ENCODE peak calls at places on chromosomes 4 and X, in nine cellular contexts. One of them, this sample, is unnamed. For H3K9me3, the result is how much of the 10 kb centered on the place peaks cover.

GRCh38 chr4:20639346-20639745 is 60.9 kb upstream of the PACRGL start:
- DNase-seq in fibroblast of lung: no peak
- DNase-seq in CD8-positive, alpha-beta memory T cell: no peak
- DNase-seq in lower lobe of right lung: no peak
- DNase-seq in trophoblast cell: no peak
- DNase-seq in left ventricle myocardium inferior: no peak
- DNase-seq in Peyer's patch: no peak
- DNase-seq in OCI-LY7: no peak
- DNase-seq in colonic mucosa: no peak
- DNase-seq in this sample: no peak

GRCh38 chr4:67542076-67542475 is 3.2 kb downstream of the CENPC start:
- DNase-seq in fibroblast of lung: no peak
- DNase-seq in CD8-positive, alpha-beta memory T cell: no peak
- DNase-seq in lower lobe of right lung: no peak
- DNase-seq in trophoblast cell: no peak
- DNase-seq in left ventricle myocardium inferior: no peak
- DNase-seq in Peyer's patch: no peak
- DNase-seq in OCI-LY7: no peak
- DNase-seq in colonic mucosa: no peak
- DNase-seq in this sample: no peak

GRCh38 chr4:118743867-118744266 is 58.7 kb downstream of the METTL14 start:
- DNase-seq in fibroblast of lung: peak
- DNase-seq in CD8-positive, alpha-beta memory T cell: no peak
- DNase-seq in lower lobe of right lung: no peak
- DNase-seq in trophoblast cell: no peak
- DNase-seq in left ventricle myocardium inferior: no peak
- DNase-seq in Peyer's patch: no peak
- DNase-seq in OCI-LY7: no peak
- DNase-seq in colonic mucosa: no peak
- DNase-seq in this sample: no peak

GRCh38 chrX:75596178-75596577 is 73.3 kb upstream of the ZDHHC15 start:
- DNase-seq in fibroblast of lung: peak
- DNase-seq in CD8-positive, alpha-beta memory T cell: no peak
- DNase-seq in lower lobe of right lung: no peak
- DNase-seq in trophoblast cell: peak
- DNase-seq in left ventricle myocardium inferior: no peak
- DNase-seq in Peyer's patch: no peak
- DNase-seq in OCI-LY7: no peak
- DNase-seq in colonic mucosa: no peak
- DNase-seq in this sample: no peak

GRCh38 chr4:186132577-186133277 is 28.2 kb downstream of the FAM149A start:
- DNase-seq in fibroblast of lung: peak
- DNase-seq in CD8-positive, alpha-beta memory T cell: no peak
- DNase-seq in lower lobe of right lung: no peak
- DNase-seq in trophoblast cell: peak
- DNase-seq in left ventricle myocardium inferior: no peak
- DNase-seq in Peyer's patch: no peak
- DNase-seq in OCI-LY7: peak
- DNase-seq in colonic mucosa: no peak
- DNase-seq in this sample: no peak

GRCh38 chr4:77893451-77893850 is 30.8 kb downstream of the MRPL1 start:
- DNase-seq in fibroblast of lung: no peak
- DNase-seq in CD8-positive, alpha-beta memory T cell: no peak
- DNase-seq in lower lobe of right lung: no peak
- DNase-seq in trophoblast cell: no peak
- DNase-seq in left ventricle myocardium inferior: no peak
- DNase-seq in Peyer's patch: no peak
- DNase-seq in OCI-LY7: peak
- DNase-seq in colonic mucosa: no peak
- DNase-seq in this sample: no peak

GRCh38 chr4:163913571-163913970 is 419.1 kb downstream of the TMA16 start:
- DNase-seq in fibroblast of lung: no peak
- DNase-seq in CD8-positive, alpha-beta memory T cell: no peak
- DNase-seq in lower lobe of right lung: no peak
- DNase-seq in trophoblast cell: no peak
- DNase-seq in left ventricle myocardium inferior: no peak
- DNase-seq in Peyer's patch: no peak
- DNase-seq in OCI-LY7: no peak
- DNase-seq in colonic mucosa: no peak
- DNase-seq in this sample: no peak

GRCh38 chrX:46554942-46555341 is 9.7 kb upstream of the ZNF674 start:
- DNase-seq in fibroblast of lung: no peak
- DNase-seq in CD8-positive, alpha-beta memory T cell: no peak
- DNase-seq in lower lobe of right lung: no peak
- DNase-seq in trophoblast cell: no peak
- DNase-seq in left ventricle myocardium inferior: no peak
- DNase-seq in Peyer's patch: no peak
- DNase-seq in OCI-LY7: no peak
- DNase-seq in colonic mucosa: no peak
- DNase-seq in this sample: no peak

GRCh38 chr4:56958111-56958517 is 19.3 kb downstream of the NOA1 start:
- DNase-seq in fibroblast of lung: peak
- DNase-seq in CD8-positive, alpha-beta memory T cell: no peak
- DNase-seq in lower lobe of right lung: peak
- DNase-seq in trophoblast cell: peak
- DNase-seq in left ventricle myocardium inferior: peak
- DNase-seq in Peyer's patch: peak
- DNase-seq in OCI-LY7: no peak
- DNase-seq in colonic mucosa: peak
- DNase-seq in this sample: no peak

GRCh38 chr4:41613362-41613761 is 75.4 kb downstream of the LIMCH1 start:
- DNase-seq in fibroblast of lung: peak
- DNase-seq in CD8-positive, alpha-beta memory T cell: no peak
- DNase-seq in lower lobe of right lung: no peak
- DNase-seq in trophoblast cell: no peak
- DNase-seq in left ventricle myocardium inferior: no peak
- DNase-seq in Peyer's patch: no peak
- DNase-seq in OCI-LY7: no peak
- DNase-seq in colonic mucosa: peak
- DNase-seq in this sample: no peak

GRCh38 chr4:23290656-23291055 is 597.9 kb downstream of the GBA3 start:
- DNase-seq in fibroblast of lung: peak
- DNase-seq in CD8-positive, alpha-beta memory T cell: no peak
- DNase-seq in lower lobe of right lung: no peak
- DNase-seq in trophoblast cell: no peak
- DNase-seq in left ventricle myocardium inferior: no peak
- DNase-seq in Peyer's patch: no peak
- DNase-seq in OCI-LY7: no peak
- DNase-seq in colonic mucosa: no peak
- DNase-seq in this sample: no peak

GRCh38 chrX:773292-774025 is 142.9 kb downstream of the SHOX start:
- DNase-seq in fibroblast of lung: no peak
- DNase-seq in CD8-positive, alpha-beta memory T cell: no peak
- DNase-seq in lower lobe of right lung: no peak
- DNase-seq in trophoblast cell: no peak
- DNase-seq in left ventricle myocardium inferior: no peak
- DNase-seq in Peyer's patch: no peak
- DNase-seq in OCI-LY7: no peak
- DNase-seq in colonic mucosa: no peak
- DNase-seq in this sample: no peak

GRCh38 chr4:6198768-6199343 is 1.5 kb downstream of the JAKMIP1 start:
- DNase-seq in fibroblast of lung: peak
- DNase-seq in CD8-positive, alpha-beta memory T cell: peak
- DNase-seq in lower lobe of right lung: no peak
- DNase-seq in trophoblast cell: no peak
- DNase-seq in left ventricle myocardium inferior: no peak
- DNase-seq in Peyer's patch: peak
- DNase-seq in OCI-LY7: no peak
- DNase-seq in colonic mucosa: no peak
- DNase-seq in this sample: no peak

GRCh38 chr4:141352775-141353544 is 132.3 kb downstream of the ZNF330 start:
- DNase-seq in fibroblast of lung: peak
- DNase-seq in CD8-positive, alpha-beta memory T cell: no peak
- DNase-seq in lower lobe of right lung: no peak
- DNase-seq in trophoblast cell: no peak
- DNase-seq in left ventricle myocardium inferior: no peak
- DNase-seq in Peyer's patch: no peak
- DNase-seq in OCI-LY7: no peak
- DNase-seq in colonic mucosa: no peak
- DNase-seq in this sample: no peak

GRCh38 chr4:158860856-158861255 is 92.0 kb downstream of the FNIP2 start:
- DNase-seq in fibroblast of lung: no peak
- DNase-seq in CD8-positive, alpha-beta memory T cell: no peak
- DNase-seq in lower lobe of right lung: no peak
- DNase-seq in trophoblast cell: no peak
- DNase-seq in left ventricle myocardium inferior: no peak
- DNase-seq in Peyer's patch: no peak
- DNase-seq in OCI-LY7: no peak
- DNase-seq in colonic mucosa: no peak
- DNase-seq in this sample: no peak

GRCh38 chr4:36414248-36414647 is 132.8 kb downstream of the DTHD1 start:
- DNase-seq in fibroblast of lung: no peak
- DNase-seq in CD8-positive, alpha-beta memory T cell: no peak
- DNase-seq in lower lobe of right lung: no peak
- DNase-seq in trophoblast cell: no peak
- DNase-seq in left ventricle myocardium inferior: no peak
- DNase-seq in Peyer's patch: no peak
- DNase-seq in OCI-LY7: peak
- DNase-seq in colonic mucosa: no peak
- DNase-seq in this sample: no peak

GRCh38 chr4:77052352-77052751 is 23.4 kb downstream of the CCNI start:
- DNase-seq in fibroblast of lung: peak
- DNase-seq in CD8-positive, alpha-beta memory T cell: peak
- DNase-seq in lower lobe of right lung: no peak
- DNase-seq in trophoblast cell: no peak
- DNase-seq in left ventricle myocardium inferior: no peak
- DNase-seq in Peyer's patch: peak
- DNase-seq in OCI-LY7: peak
- DNase-seq in colonic mucosa: peak
- DNase-seq in this sample: peak

GRCh38 chr4:71211748-71212147 is 127.1 kb upstream of the SLC4A4 start:
- DNase-seq in fibroblast of lung: peak
- DNase-seq in CD8-positive, alpha-beta memory T cell: no peak
- DNase-seq in lower lobe of right lung: no peak
- DNase-seq in trophoblast cell: no peak
- DNase-seq in left ventricle myocardium inferior: no peak
- DNase-seq in Peyer's patch: peak
- DNase-seq in OCI-LY7: no peak
- DNase-seq in colonic mucosa: no peak
- DNase-seq in this sample: no peak

GRCh38 chr4:126871810-126872209 is 760.9 kb upstream of the INTU start:
- DNase-seq in fibroblast of lung: no peak
- DNase-seq in CD8-positive, alpha-beta memory T cell: no peak
- DNase-seq in lower lobe of right lung: no peak
- DNase-seq in trophoblast cell: no peak
- DNase-seq in left ventricle myocardium inferior: no peak
- DNase-seq in Peyer's patch: no peak
- DNase-seq in OCI-LY7: no peak
- DNase-seq in colonic mucosa: no peak
- DNase-seq in this sample: no peak

DNA sequence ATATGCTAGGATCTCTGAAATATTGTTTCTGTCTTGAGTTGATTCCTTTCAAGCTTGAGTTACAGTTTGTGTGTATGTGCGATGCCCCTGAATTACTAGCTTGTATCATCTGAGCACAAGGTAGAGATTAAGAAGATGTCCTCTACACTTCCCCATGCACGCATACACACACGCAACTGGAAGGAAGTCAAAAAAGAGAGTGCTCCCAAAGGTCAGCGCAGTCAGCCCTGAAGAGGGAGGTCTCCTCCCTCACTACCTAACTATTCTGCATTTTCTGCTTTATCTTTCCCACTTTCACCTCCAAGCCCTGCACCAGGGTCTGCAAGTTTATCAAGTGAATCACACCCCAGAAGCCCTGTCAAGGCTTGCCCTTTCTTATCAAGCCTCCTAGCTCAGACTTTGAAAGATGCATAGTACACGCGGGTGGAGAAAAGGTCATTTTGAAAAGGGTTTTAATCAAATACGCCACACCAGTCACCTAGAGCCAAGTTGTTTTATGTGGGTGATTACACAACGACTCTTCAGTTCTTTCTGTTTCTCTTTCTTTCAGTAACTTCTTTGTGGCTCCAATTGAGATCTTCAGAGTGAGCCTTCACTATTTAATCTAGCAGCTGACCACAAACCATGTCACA is 127.7 kb downstream of the ASB9 start:
- DNase-seq in fibroblast of lung: peak
- DNase-seq in CD8-positive, alpha-beta memory T cell: no peak
- DNase-seq in lower lobe of right lung: no peak
- DNase-seq in trophoblast cell: no peak
- DNase-seq in left ventricle myocardium inferior: no peak
- DNase-seq in Peyer's patch: no peak
- DNase-seq in OCI-LY7: no peak
- DNase-seq in colonic mucosa: no peak
- DNase-seq in this sample: no peak
- H3K9me3 ChIP-seq in fibroblast of lung: under half
- H3K9me3 ChIP-seq in CD8-positive, alpha-beta memory T cell: under half
- H3K9me3 ChIP-seq in lower lobe of right lung: under half
- H3K9me3 ChIP-seq in trophoblast cell: under half
- H3K9me3 ChIP-seq in left ventricle myocardium inferior: under half
- H3K9me3 ChIP-seq in Peyer's patch: under half
- H3K9me3 ChIP-seq in OCI-LY7: under half
- H3K9me3 ChIP-seq in colonic mucosa: under half
- H3K9me3 ChIP-seq in this sample: under half

GRCh38 chr4:156594619-156595018 is 377.0 kb downstream of the PDGFC start:
- DNase-seq in fibroblast of lung: peak
- DNase-seq in CD8-positive, alpha-beta memory T cell: no peak
- DNase-seq in lower lobe of right lung: peak
- DNase-seq in trophoblast cell: no peak
- DNase-seq in left ventricle myocardium inferior: peak
- DNase-seq in Peyer's patch: peak
- DNase-seq in OCI-LY7: no peak
- DNase-seq in colonic mucosa: peak
- DNase-seq in this sample: no peak
- H3K27ac ChIP-seq in fibroblast of lung: no peak
- H3K27ac ChIP-seq in CD8-positive, alpha-beta memory T cell: no peak
- H3K27ac ChIP-seq in lower lobe of right lung: no peak
- H3K27ac ChIP-seq in trophoblast cell: no peak
- H3K27ac ChIP-seq in left ventricle myocardium inferior: no peak
- H3K27ac ChIP-seq in Peyer's patch: no peak
- H3K27ac ChIP-seq in OCI-LY7: no peak
- H3K27ac ChIP-seq in colonic mucosa: no peak
- H3K27ac ChIP-seq in this sample: no peak

GRCh38 chr4:73836373-73837269 is at the start of gene CXCL6:
- DNase-seq in fibroblast of lung: peak
- DNase-seq in CD8-positive, alpha-beta memory T cell: no peak
- DNase-seq in lower lobe of right lung: peak
- DNase-seq in trophoblast cell: no peak
- DNase-seq in left ventricle myocardium inferior: peak
- DNase-seq in Peyer's patch: no peak
- DNase-seq in OCI-LY7: no peak
- DNase-seq in colonic mucosa: peak
- DNase-seq in this sample: no peak
- H3K4me3 ChIP-seq in fibroblast of lung: peak
- H3K4me3 ChIP-seq in CD8-positive, alpha-beta memory T cell: no peak
- H3K4me3 ChIP-seq in lower lobe of right lung: peak
- H3K4me3 ChIP-seq in trophoblast cell: peak
- H3K4me3 ChIP-seq in left ventricle myocardium inferior: peak
- H3K4me3 ChIP-seq in Peyer's patch: no peak
- H3K4me3 ChIP-seq in OCI-LY7: no peak
- H3K4me3 ChIP-seq in colonic mucosa: peak
- H3K4me3 ChIP-seq in this sample: no peak

DNA sequence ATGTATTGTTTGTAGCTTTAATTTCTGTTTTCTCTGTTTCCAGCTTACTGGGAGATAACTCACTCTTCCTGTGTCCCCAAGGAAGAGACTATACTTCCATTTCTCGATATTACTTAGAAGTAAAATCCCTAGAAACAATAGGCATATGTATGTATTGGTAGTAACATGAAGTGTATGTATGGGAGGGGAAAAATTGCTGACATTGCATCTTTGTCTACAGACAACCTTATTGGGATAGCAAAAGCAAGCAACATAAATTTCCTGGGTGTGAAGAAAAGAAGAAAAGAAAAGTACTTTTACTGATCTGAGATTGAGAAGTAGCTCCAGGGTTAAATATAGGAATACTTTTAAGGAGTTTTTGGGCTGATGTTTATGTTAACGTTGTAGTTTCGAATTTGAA is 15.4 kb downstream of the AP1AR start:
- DNase-seq in fibroblast of lung: no peak
- DNase-seq in CD8-positive, alpha-beta memory T cell: no peak
- DNase-seq in lower lobe of right lung: no peak
- DNase-seq in trophoblast cell: no peak
- DNase-seq in left ventricle myocardium inferior: no peak
- DNase-seq in Peyer's patch: no peak
- DNase-seq in OCI-LY7: no peak
- DNase-seq in colonic mucosa: no peak
- DNase-seq in this sample: no peak
- H3K9me3 ChIP-seq in fibroblast of lung: under half
- H3K9me3 ChIP-seq in CD8-positive, alpha-beta memory T cell: under half
- H3K9me3 ChIP-seq in lower lobe of right lung: under half
- H3K9me3 ChIP-seq in trophoblast cell: under half
- H3K9me3 ChIP-seq in left ventricle myocardium inferior: under half
- H3K9me3 ChIP-seq in Peyer's patch: under half
- H3K9me3 ChIP-seq in OCI-LY7: under half
- H3K9me3 ChIP-seq in colonic mucosa: under half
- H3K9me3 ChIP-seq in this sample: under half

This sample was measured in effector memory CD4-positive, alpha-beta T cell.